ENCODE peak calls at places on chromosomes 16 and 17, in four cellular contexts. L, G, T and A are unnamed samples.

GRCh38 chr17:52170963-52171572 is 12.6 kb upstream of the CA10 start:
- DNase-seq in G (peak; percentile 9), T (peak; percentile 66), L (no peak), A (peak; percentile 39)

GRCh38 chr16:4949986-4950385 is 8.1 kb upstream of the SEC14L5 start:
- DNase-seq in L (no peak), G (no peak), T (no peak), A (no peak)

GRCh38 chr16:19837984-19838707 is 46.5 kb downstream of the GPRC5B start:
- DNase-seq in G (no peak), L (no peak), T (no peak), A (no peak)

GRCh38 chr16:28524544-28525179 is 14.1 kb downstream of the NUPR1 start:
- DNase-seq in T (no peak), G (no peak), L (no peak), A (no peak)

GRCh38 chr17:77693301-77693700 is 265.2 kb upstream of the TNRC6C start:
- DNase-seq in G (no peak), T (no peak), L (peak; percentile 5), A (no peak)

GRCh38 chr17:7834554-7834890 is 505 bp downstream of the KDM6B start:
- DNase-seq in G (no peak), T (peak; percentile 55), L (peak; percentile 52), A (no peak)

GRCh38 chr17:59329558-59330313 is 1.7 kb upstream of the YPEL2 start:
- DNase-seq in G (peak; percentile 92), L (peak; percentile 71), T (peak; percentile 64), A (peak; percentile 40)

GRCh38 chr17:59962739-59963318 is 1.7 kb downstream of the RNFT1 start:
- DNase-seq in L (no peak), G (no peak), T (no peak), A (no peak)

GRCh38 chr16:27761816-27762215 is 211.9 kb downstream of the KATNIP start:
- DNase-seq in T (no peak), G (no peak), L (no peak), A (no peak)

GRCh38 chr17:67388986-67389385 is 11.9 kb downstream of the PITPNC1 start:
- DNase-seq in L (no peak), T (no peak), G (no peak), A (no peak)

GRCh38 chr17:51362818-51363598 is 102.7 kb downstream of the UTP18 start:
- DNase-seq in T (no peak), G (peak; percentile 27), L (no peak), A (no peak)

GRCh38 chr17:68033636-68034451 is 1.7 kb upstream of the KPNA2 start:
- DNase-seq in L (no peak), G (peak; percentile 74), T (no peak), A (peak; percentile 35)

GRCh38 chr17:19383681-19384470 is 3.1 kb downstream of the MFAP4 start:
- DNase-seq in T (no peak), L (no peak), G (no peak), A (no peak)

GRCh38 chr16:306911-307370 is 24.0 kb downstream of the PDIA2 start:
- DNase-seq in L (no peak), G (no peak), T (no peak), A (no peak)

GRCh38 chr16:88423448-88423850 is 29.6 kb upstream of the ZFPM1 start:
- DNase-seq in L (no peak), T (no peak), G (no peak), A (no peak)

GRCh38 chr17:40602445-40603443 is 37.5 kb upstream of the CCR7 start:
- DNase-seq in T (no peak), G (no peak), L (peak; percentile 57), A (no peak)

GRCh38 chr17:50890675-50891516 is 24.7 kb upstream of the TOB1 start:
- DNase-seq in L (no peak), G (no peak), T (no peak), A (no peak)

GRCh38 chr16:85136213-85136704 is 24.0 kb upstream of the CIBAR2 start:
- DNase-seq in T (peak; percentile 49), G (peak; percentile 41), L (peak; percentile 49), A (no peak)

GRCh38 chr17:41507315-41507880 is 2.0 kb upstream of the KRT13 start:
- DNase-seq in T (no peak), L (no peak), G (peak; percentile 25), A (no peak)

GRCh38 chr17:51059781-51060180 is 60.9 kb downstream of the SPAG9 start:
- DNase-seq in T (no peak), G (peak; percentile 23), L (no peak), A (no peak)

GRCh38 chr17:35981908-35982330 is 622 bp upstream of the CCL16 start:
- DNase-seq in G (no peak), L (no peak), T (no peak), A (no peak)

DNA sequence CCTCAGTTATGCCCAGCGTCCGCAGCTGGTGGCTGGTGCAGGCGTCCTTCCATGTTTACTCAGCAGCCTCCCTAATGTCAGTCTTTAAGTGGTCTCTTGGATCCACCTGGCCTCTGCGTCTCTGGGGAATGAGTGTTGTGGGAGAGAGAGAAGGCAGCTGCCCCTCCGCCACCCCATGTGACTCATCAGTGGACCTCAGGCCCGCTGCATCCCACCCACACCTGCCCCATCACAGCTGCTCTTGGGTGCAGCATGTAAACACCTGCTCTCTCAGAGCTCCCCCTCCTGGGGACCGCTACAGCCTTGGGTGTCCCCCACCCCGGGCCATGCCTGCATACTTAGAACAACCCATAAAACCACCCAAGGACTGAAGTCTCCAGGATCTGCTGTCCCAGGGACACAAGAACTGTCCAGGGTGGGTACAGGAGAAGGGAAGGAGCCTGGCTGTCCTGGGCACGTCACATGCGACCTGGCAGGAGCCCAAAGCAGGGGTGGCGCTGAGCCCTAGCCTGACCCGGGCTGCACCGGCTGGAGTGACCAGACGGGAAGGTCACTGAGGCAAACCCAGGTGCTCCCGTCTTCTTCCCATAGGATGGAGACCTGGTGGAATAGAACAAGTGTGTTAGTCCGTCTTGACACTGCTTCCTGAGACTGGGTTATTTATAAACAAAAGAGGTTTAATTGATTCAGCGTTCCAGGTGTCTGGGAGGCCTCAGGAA is 4.2 kb downstream of the C16orf90 start:
- DNase-seq in L (peak; percentile 56), T (peak; percentile 62), G (no peak), A (no peak)
- TF ChIP-seq CTCF in L (peak; percentile 36), T (no peak), G (no peak), A (no peak)

GRCh38 chr17:55157165-55157564 is 107.6 kb upstream of the HLF start:
- DNase-seq in L (no peak), G (peak; percentile 44), T (no peak), A (no peak)

GRCh38 chr17:55155867-55156560 is 108.7 kb upstream of the HLF start:
- DNase-seq in G (no peak), T (no peak), L (no peak), A (no peak)

GRCh38 chr17:55159251-55159650 is 105.5 kb upstream of the HLF start:
- DNase-seq in T (no peak), G (no peak), L (no peak), A (no peak)

GRCh38 chr17:55160501-55160900 is 104.3 kb upstream of the HLF start:
- DNase-seq in L (no peak), G (no peak), T (no peak), A (no peak)

GRCh38 chr17:55158439-55158838 is 106.3 kb upstream of the HLF start:
- DNase-seq in T (no peak), L (no peak), G (no peak), A (no peak)
- TF ChIP-seq CTCF in T (no peak), L (no peak), G (no peak), A (no peak)

GRCh38 chr17:81393684-81394376 is 1.4 kb upstream of the BAHCC1 start:
- DNase-seq in G (peak; percentile 100), L (peak; percentile 93), T (peak; percentile 100), A (peak; percentile 100)
- TF ChIP-seq CTCF in G (no peak), L (no peak), T (peak; percentile 36), A (peak; percentile 43)

DNA sequence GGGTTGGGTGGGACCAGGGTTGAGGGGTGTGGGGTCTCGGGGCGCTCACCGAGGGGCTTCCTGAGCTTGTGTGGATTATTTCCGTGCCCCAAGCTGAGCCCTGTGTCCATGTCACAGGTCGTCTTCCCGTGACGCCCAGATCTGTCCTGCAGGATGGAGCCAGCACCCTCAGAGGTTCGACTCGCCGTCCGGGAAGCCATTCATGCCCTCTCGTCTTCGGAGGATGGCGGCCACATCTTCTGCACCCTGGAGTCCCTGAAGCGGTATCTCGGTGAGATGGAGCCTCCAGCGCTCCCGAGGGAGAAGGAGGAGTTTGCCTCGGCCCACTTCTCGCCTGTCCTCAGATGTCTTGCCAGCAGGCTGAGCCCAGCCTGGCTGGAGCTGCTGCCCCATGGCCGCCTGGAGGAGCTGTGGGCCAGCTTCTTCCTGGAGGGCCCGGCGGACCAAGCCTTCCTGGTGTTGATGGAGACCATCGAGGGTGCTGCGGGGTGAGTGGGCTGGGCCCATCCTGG is 1.0 kb downstream of the TELO2 start:
- DNase-seq in L (no peak), T (peak; percentile 69), G (peak; percentile 90), A (no peak)
- TF ChIP-seq CTCF in L (peak; percentile 27), T (peak; percentile 14), G (peak; percentile 90), A (peak; percentile 31)

GRCh38 chr16:46688101-46688656 is 799 bp downstream of the VPS35 start:
- DNase-seq in G (peak; percentile 29), L (no peak), T (no peak), A (no peak)
- TF ChIP-seq CTCF in G (peak; percentile 3), L (peak; percentile 45), T (no peak), A (no peak)

DNA sequence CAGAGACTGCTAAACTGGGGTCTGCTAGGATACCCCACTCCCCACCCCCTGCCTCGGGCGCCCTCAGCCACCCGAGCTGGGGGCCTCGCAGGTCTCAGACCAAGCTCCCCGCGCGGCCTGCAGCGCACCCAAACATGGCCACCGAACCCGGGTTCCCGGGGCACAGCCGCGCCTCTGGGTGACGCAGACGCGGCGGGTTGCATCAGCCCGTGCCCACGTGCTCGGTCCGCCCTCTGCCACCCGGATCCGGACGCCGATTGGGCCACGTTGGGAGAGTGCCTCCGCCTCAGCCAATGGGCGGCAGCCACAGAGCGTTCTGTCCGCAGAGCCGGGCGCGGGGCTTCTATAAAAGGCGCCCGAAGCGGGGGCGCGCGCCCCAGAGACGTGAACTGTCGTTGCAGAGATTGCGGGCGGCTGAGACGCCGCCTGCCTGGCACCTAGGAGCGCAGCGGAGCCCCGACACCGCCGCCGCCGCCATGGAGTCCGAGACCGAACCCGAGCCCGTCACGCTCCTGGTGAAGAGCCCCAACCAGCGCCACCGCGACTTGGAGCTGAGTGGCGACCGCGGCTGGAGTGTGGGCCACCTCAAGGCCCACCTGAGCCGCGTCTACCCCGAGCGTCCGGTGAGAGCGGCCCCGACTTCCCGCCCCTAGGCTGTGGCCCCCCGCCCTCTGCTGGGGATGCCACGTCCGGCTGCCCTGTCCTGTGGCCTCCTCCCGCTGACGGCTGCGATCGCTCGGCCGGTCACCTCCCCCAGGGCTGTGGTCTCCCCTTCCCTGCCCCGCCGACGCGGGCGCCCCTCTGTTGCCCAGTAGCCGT is at the start of gene HERPUD1:
- DNase-seq in L (peak; percentile 99), T (peak; percentile 97), G (peak; percentile 99), A (peak; percentile 95)
- TF ChIP-seq CTCF in L (no peak), T (peak; percentile 26), G (peak; percentile 2), A (peak; percentile 29)

DNA sequence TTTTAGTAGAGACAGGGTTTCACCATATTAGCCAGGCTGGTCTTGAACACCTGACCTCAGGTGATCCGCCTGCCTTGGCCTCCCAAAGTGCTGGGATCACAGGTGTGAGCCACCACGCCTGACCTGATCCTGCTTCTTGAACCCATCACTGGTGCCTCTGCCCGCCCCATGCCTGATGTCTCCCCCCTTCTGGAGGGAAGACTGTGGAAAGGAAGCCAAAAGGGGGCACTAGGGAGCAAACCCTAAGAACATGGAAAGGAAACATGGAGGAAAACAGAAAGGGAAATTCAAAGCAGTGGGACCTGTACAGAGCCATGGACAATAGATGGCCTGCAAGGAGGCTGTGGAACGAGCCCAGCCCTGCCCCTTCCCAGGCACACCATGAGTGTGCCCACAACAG is 31.1 kb upstream of the FASN start:
- DNase-seq in T (no peak), G (no peak), L (no peak), A (no peak)
- TF ChIP-seq CTCF in T (no peak), G (peak; percentile 35), L (no peak), A (no peak)

GRCh38 chr17:43840814-43841213 is 6.2 kb upstream of the CD300LG start:
- DNase-seq in G (peak; percentile 75), T (no peak), L (no peak), A (no peak)
- TF ChIP-seq CTCF in G (peak; percentile 31), T (no peak), L (peak; percentile 13), A (peak; percentile 43)